ENCODE peak calls at places on chromosomes 6 and 20, in six cellular contexts. F is NT2/D1, Y is HCT116, E is H1, M is K562, V is GM12878. I is an unnamed sample.
A peak's percentile ranks its signal among the peaks of the same experiment; 100 is the strongest.

GRCh38 chr6:146788115-146788514 is 189.3 kb downstream of the ADGB start:
- DNase-seq in F (no peak), Y (no peak), E (no peak), M (no peak), V (no peak), I (no peak)

GRCh38 chr6:169166896-169167580 is 86.6 kb downstream of the THBS2 start:
- DNase-seq in F (no peak), Y (no peak), E (no peak), M (no peak), V (no peak), I (no peak)

GRCh38 chr6:158849899-158850806 is 31.0 kb upstream of the EZR start:
- DNase-seq in F (no peak), Y (peak; percentile 97), E (no peak), M (peak; percentile 60), V (no peak), I (peak; percentile 84)

GRCh38 chr20:63434599-63435378 is 37.7 kb downstream of the KCNQ2 start:
- DNase-seq in F (peak; percentile 92), Y (peak; percentile 63), E (peak; percentile 80), M (peak; percentile 83), V (peak; percentile 41), I (peak; percentile 79)

GRCh38 chr6:134175532-134176282 is 123.3 kb upstream of the SLC2A12 start:
- DNase-seq in F (no peak), Y (peak; percentile 29), E (no peak), M (peak; percentile 40), V (no peak), I (peak; percentile 43)

GRCh38 chr20:44714102-44714700 is 968 bp upstream of the CCN5 start:
- DNase-seq in F (no peak), Y (no peak), E (no peak), M (no peak), V (no peak), I (no peak)

GRCh38 chr6:28651161-28651560 is 125.5 kb downstream of the GPX5 start:
- DNase-seq in F (no peak), Y (no peak), E (no peak), M (no peak), V (no peak), I (no peak)

GRCh38 chr6:41894366-41895299 is 542 bp downstream of the USP49 start:
- DNase-seq in F (peak; percentile 36), Y (no peak), E (no peak), M (no peak), V (no peak), I (no peak)

GRCh38 chr20:51958636-51959542 is 156.6 kb upstream of the SALL4 start:
- DNase-seq in F (no peak), Y (no peak), E (no peak), M (no peak), V (no peak), I (no peak)

GRCh38 chr6:134081506-134081905 is 29.1 kb upstream of the SLC2A12 start:
- DNase-seq in F (no peak), Y (no peak), E (no peak), M (no peak), V (no peak), I (no peak)

GRCh38 chr6:138089325-138089724 is 17.9 kb downstream of the PERP start:
- DNase-seq in F (no peak), Y (no peak), E (no peak), M (no peak), V (no peak), I (no peak)

GRCh38 chr6:113901482-113901881 is 44.3 kb downstream of the MARCKS start:
- DNase-seq in F (no peak), Y (no peak), E (no peak), M (no peak), V (no peak), I (no peak)

GRCh38 chr20:991850-992249 is 10.3 kb downstream of the RSPO4 start:
- DNase-seq in F (no peak), Y (no peak), E (no peak), M (no peak), V (no peak), I (no peak)

GRCh38 chr20:44703183-44703925 is 11.8 kb upstream of the CCN5 start:
- DNase-seq in F (no peak), Y (no peak), E (no peak), M (no peak), V (no peak), I (no peak)

GRCh38 chr20:48617481-48617880 is 210.3 kb downstream of the PREX1 start:
- DNase-seq in F (no peak), Y (no peak), E (no peak), M (no peak), V (no peak), I (no peak)

GRCh38 chr6:81613606-81614005 is 138.9 kb downstream of the TENT5A start:
- DNase-seq in F (no peak), Y (no peak), E (no peak), M (no peak), V (no peak), I (no peak)

GRCh38 chr6:118141211-118141610 is 234.1 kb downstream of the SLC35F1 start:
- DNase-seq in F (no peak), Y (no peak), E (no peak), M (no peak), V (no peak), I (no peak)

GRCh38 chr20:17893480-17893879 is 75.1 kb downstream of the SNX5 start:
- DNase-seq in F (no peak), Y (no peak), E (no peak), M (no peak), V (no peak), I (no peak)

GRCh38 chr6:46113370-46113769 is 16.4 kb upstream of the ENPP4 start:
- DNase-seq in F (no peak), Y (no peak), E (no peak), M (no peak), V (no peak), I (no peak)

GRCh38 chr6:132973556-132973993 is 159.2 kb downstream of the RPS12 start:
- DNase-seq in F (no peak), Y (no peak), E (no peak), M (no peak), V (no peak), I (no peak)

GRCh38 chr6:2190661-2191389 is 54.6 kb downstream of the GMDS start:
- DNase-seq in F (no peak), Y (no peak), E (no peak), M (no peak), V (no peak), I (no peak)

GRCh38 chr6:351867-352289 is 39.7 kb upstream of the IRF4 start:
- DNase-seq in F (no peak), Y (no peak), E (no peak), M (no peak), V (no peak), I (no peak)

GRCh38 chr6:101268541-101268940 is 125.0 kb upstream of the GRIK2 start:
- DNase-seq in F (no peak), Y (no peak), E (no peak), M (no peak), V (no peak), I (no peak)

GRCh38 chr6:33414592-33415271 is 3.2 kb downstream of the CUTA start:
- DNase-seq in F (no peak), Y (no peak), E (no peak), M (peak; percentile 50), V (no peak), I (no peak)

GRCh38 chr20:6501061-6501460 is 266.4 kb upstream of the BMP2 start:
- DNase-seq in F (no peak), Y (no peak), E (no peak), M (no peak), V (no peak), I (peak; percentile 24)

GRCh38 chr6:39190545-39191235 is 38.6 kb downstream of the KCNK5 start:
- DNase-seq in F (no peak), Y (no peak), E (no peak), M (no peak), V (no peak), I (no peak)

GRCh38 chr6:39193201-39193791 is 36.0 kb downstream of the KCNK5 start:
- DNase-seq in F (no peak), Y (no peak), E (no peak), M (no peak), V (no peak), I (no peak)

GRCh38 chr6:39192736-39193135 is 36.5 kb downstream of the KCNK5 start:
- DNase-seq in F (no peak), Y (no peak), E (no peak), M (no peak), V (no peak), I (no peak)

GRCh38 chr6:39189915-39190544 is 39.2 kb downstream of the KCNK5 start:
- DNase-seq in F (peak; percentile 38), Y (no peak), E (peak; percentile 27), M (peak; percentile 59), V (no peak), I (peak; percentile 40)

DNA sequence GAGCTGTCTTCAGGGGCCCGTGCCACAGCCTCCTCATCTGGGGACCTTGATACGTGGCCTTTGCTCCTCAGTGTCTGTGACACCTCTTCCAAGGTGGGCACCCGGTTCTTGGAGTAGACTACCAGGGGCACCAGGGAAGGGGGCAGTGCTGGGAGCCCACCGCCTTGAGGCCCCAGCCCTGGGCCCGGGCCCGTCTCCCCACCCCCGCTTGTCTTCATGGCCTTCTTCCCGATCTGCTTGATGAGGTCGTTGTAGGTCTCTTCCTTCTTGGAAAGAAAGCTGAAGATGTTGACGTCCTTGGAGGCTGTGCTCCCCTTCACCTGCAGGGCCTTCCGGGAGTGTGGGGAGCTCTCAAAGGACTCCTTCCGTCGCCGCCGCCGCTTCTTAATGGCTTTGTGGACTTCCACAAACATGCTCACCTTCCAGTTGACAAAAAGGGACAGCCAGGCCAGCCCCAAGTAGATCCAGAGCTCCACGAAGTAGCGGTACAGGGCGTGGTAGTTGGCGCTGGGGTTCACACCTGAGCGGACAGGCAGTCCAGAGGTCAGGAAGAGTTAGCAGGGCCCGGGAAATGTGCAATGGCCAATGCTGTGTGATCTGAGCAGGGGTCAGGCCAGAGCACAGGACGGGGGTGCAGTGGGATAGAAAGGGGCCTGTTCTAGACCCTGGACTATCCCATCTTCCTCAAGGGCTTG is 37.9 kb downstream of the KCNK5 start:
- DNase-seq in F (no peak), Y (no peak), E (no peak), M (no peak), V (no peak), I (no peak)
- TF ChIP-seq ZNF274 in F (no peak), Y (no peak), E (no peak), M (no peak), V (no peak), I (no peak)

GRCh38 chr6:14452567-14453527 is 335.3 kb downstream of the CD83 start:
- DNase-seq in F (no peak), Y (no peak), E (no peak), M (peak; percentile 40), V (peak; percentile 4), I (no peak)
- TF ChIP-seq ZNF274 in F (no peak), Y (no peak), E (no peak), M (no peak), V (no peak), I (no peak)

GRCh38 chr6:148747145-148747492 is 289 bp downstream of the UST start:
- DNase-seq in F (no peak), Y (no peak), E (no peak), M (peak; percentile 14), V (no peak), I (no peak)
- TF ChIP-seq ZNF274 in F (no peak), Y (no peak), E (no peak), M (no peak), V (no peak), I (no peak)

DNA sequence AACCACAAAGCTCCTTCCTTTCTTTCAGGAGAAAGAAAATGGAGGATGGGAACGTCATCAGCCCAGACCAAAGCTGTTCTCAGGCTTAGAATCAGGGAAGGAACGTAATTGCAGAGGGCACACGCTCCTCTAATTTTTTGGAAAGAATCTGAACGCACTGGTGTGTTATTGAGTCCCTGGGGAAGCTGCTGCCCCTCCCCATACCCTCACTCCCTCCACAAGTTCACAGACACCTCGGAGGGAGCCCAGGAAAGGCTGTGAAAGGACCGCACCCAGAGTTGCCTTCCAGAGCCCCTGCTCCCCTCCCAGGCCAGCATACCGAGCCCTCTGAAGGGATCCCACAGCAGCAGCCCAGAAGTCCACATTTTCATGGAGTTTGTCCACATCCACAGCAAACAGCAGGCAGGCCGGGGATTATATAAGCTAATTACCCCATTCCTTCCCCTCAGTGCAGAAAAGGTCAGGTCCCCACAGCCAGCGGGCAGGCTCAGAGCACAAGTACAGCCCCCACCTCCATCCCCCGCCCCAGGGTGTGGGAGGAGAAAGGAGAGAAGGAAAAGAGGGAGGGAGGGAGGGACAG is 53.7 kb downstream of the ANKRD60 start:
- DNase-seq in F (no peak), Y (no peak), E (no peak), M (no peak), V (no peak), I (no peak)
- TF ChIP-seq ZNF274 in F (no peak), Y (no peak), E (no peak), M (no peak), V (no peak), I (no peak)

I was measured in HepG2.